ENCODE peak calls at places on chromosomes 1 and 21, in seven cellular contexts. A is CD4-positive, alpha-beta T cell; C is PC-3; X is left kidney; Q is mammary epithelial cell; O is K562; M is tibial artery. W is an unnamed sample.

GRCh38 chr1:25074828-25075227 is 144.8 kb upstream of the RUNX3 start:
- DNase-seq in O (no peak), M (no peak), X (no peak), Q (no peak), A (no peak), C (no peak), W (no peak)

GRCh38 chr21:45993210-45994085 is 11.9 kb downstream of the COL6A1 start:
- DNase-seq in A (no peak), X (no peak), Q (no peak), M (peak), C (no peak), O (no peak), W (peak)

GRCh38 chr1:41494351-41495170 is 10.1 kb upstream of the EDN2 start:
- DNase-seq in Q (no peak), C (no peak), M (no peak), X (no peak), O (no peak), A (no peak), W (no peak)

GRCh38 chr1:204321665-204322064 is 38.1 kb downstream of the PLEKHA6 start:
- DNase-seq in A (no peak), O (no peak), X (no peak), C (peak), Q (peak), M (no peak), W (no peak)

GRCh38 chr1:182301026-182301436 is 90.6 kb downstream of the GLUL start:
- DNase-seq in X (no peak), C (no peak), Q (no peak), M (no peak), O (no peak), A (no peak), W (no peak)

GRCh38 chr1:31931241-31932225 is 6.6 kb downstream of the PTP4A2 start:
- DNase-seq in A (no peak), C (peak), X (no peak), M (no peak), Q (peak), O (no peak), W (no peak)

GRCh38 chr1:206145771-206146290 is 28.6 kb upstream of the AVPR1B start:
- DNase-seq in M (no peak), O (no peak), C (no peak), Q (no peak), X (no peak), A (no peak), W (no peak)

GRCh38 chr1:7455796-7456568 is 315.1 kb upstream of the VAMP3 start:
- DNase-seq in O (no peak), Q (no peak), C (no peak), A (no peak), M (no peak), X (no peak), W (no peak)

GRCh38 chr1:162899422-162900168 is 38.6 kb upstream of the CCDC190 start:
- DNase-seq in X (no peak), O (no peak), M (no peak), Q (peak), C (peak), A (no peak), W (no peak)

GRCh38 chr1:32200226-32201010 is at the start of gene CCDC28B:
- DNase-seq in C (no peak), Q (peak), X (peak), O (peak), A (peak), M (peak), W (peak)

GRCh38 chr1:4637616-4638346 is 16.6 kb upstream of the AJAP1 start:
- DNase-seq in X (peak), C (no peak), Q (no peak), A (no peak), O (no peak), M (peak), W (no peak)

GRCh38 chr1:36223373-36223995 is 759 bp upstream of the THRAP3 start:
- DNase-seq in X (peak), Q (peak), M (no peak), O (peak), C (peak), A (peak), W (no peak)

GRCh38 chr1:108610073-108610472 is 50.2 kb downstream of the EEIG2 start:
- DNase-seq in O (no peak), X (peak), A (no peak), Q (no peak), M (no peak), C (no peak), W (no peak)

GRCh38 chr1:117150316-117150715 is 28.8 kb upstream of the TRIM45 start:
- DNase-seq in Q (no peak), M (no peak), C (peak), O (no peak), X (no peak), A (no peak), W (no peak)

GRCh38 chr1:243851765-243852164 is 1.7 kb upstream of the AKT3 start:
- DNase-seq in O (no peak), Q (no peak), M (no peak), A (no peak), C (peak), X (no peak), W (no peak)

GRCh38 chr1:167221126-167221803 is 579 bp downstream of the POU2F1 start:
- DNase-seq in O (peak), A (no peak), X (no peak), Q (peak), M (peak), C (no peak), W (peak)

GRCh38 chr1:54099211-54099610 is 45.8 kb downstream of the TCEANC2 start:
- DNase-seq in Q (no peak), C (no peak), A (no peak), M (no peak), O (no peak), X (no peak), W (no peak)

GRCh38 chr1:162165528-162165927 is 96.0 kb downstream of the NOS1AP start:
- DNase-seq in X (no peak), Q (no peak), A (no peak), M (no peak), O (no peak), C (peak), W (no peak)

GRCh38 chr1:25565188-25565591 is 21.8 kb downstream of the LDLRAP1 start:
- DNase-seq in A (no peak), Q (no peak), X (peak), M (no peak), O (no peak), C (no peak), W (no peak)

GRCh38 chr1:210654176-210654786 is 325.6 kb downstream of the HHAT start:
- DNase-seq in X (no peak), C (no peak), M (no peak), Q (no peak), O (no peak), A (no peak), W (no peak)

GRCh38 chr21:33894736-33895288 is 20.8 kb downstream of the ATP5PO start:
- DNase-seq in X (peak), C (peak), O (peak), M (peak), Q (peak), A (peak), W (peak)

GRCh38 chr1:5226390-5226704 is 571.9 kb downstream of the AJAP1 start:
- DNase-seq in X (no peak), O (no peak), Q (no peak), A (no peak), C (no peak), M (no peak), W (no peak)

GRCh38 chr1:14282583-14283186 is 315.8 kb upstream of the KAZN start:
- DNase-seq in X (peak), A (no peak), M (no peak), O (no peak), Q (no peak), C (peak), W (no peak)

GRCh38 chr1:43322506-43322905 is 15.1 kb upstream of the MPL start:
- DNase-seq in A (no peak), X (no peak), M (peak), C (no peak), O (no peak), Q (no peak), W (peak)

GRCh38 chr1:93554883-93555872 is 107.3 kb downstream of the FNBP1L start:
- DNase-seq in C (no peak), A (no peak), X (no peak), M (no peak), O (no peak), Q (no peak), W (no peak)

GRCh38 chr1:61207416-61207815 is 125.1 kb downstream of the NFIA start:
- DNase-seq in A (no peak), M (no peak), O (no peak), X (peak), Q (no peak), C (no peak), W (no peak)

W was measured in left lung.